ENCODE peak calls at places on chromosomes 3 and 15, in five cellular contexts. N, A, O, Y and B are unnamed samples.

GRCh38 chr15:42749266-42749665 is 12.3 kb upstream of the CDAN1 start:
- DNase-seq in A (no peak), Y (no peak), O (no peak), N (no peak), B (no peak)

GRCh38 chr15:50685191-50685975 is 1.2 kb downstream of the TRPM7 start:
- DNase-seq in O (no peak), A (no peak), N (no peak), Y (no peak), B (no peak)

GRCh38 chr3:193620650-193621049 is 27.6 kb downstream of the OPA1 start:
- DNase-seq in N (no peak), Y (no peak), A (no peak), O (no peak), B (no peak)

GRCh38 chr3:122562923-122563716 is 980 bp downstream of the PARP9 start:
- DNase-seq in Y (no peak), O (no peak), A (no peak), N (no peak), B (no peak)

GRCh38 chr15:49045691-49046112 is 544 bp downstream of the SECISBP2L start:
- DNase-seq in N (no peak), A (no peak), O (peak; percentile 32), Y (peak; percentile 47), B (no peak)

GRCh38 chr3:171349392-171349791 is 110.8 kb downstream of the TNIK start:
- DNase-seq in O (no peak), A (peak; percentile 41), N (no peak), Y (no peak), B (no peak)

GRCh38 chr3:194379231-194379630 is 9.7 kb upstream of the LRRC15 start:
- DNase-seq in A (no peak), Y (no peak), O (no peak), N (no peak), B (no peak)

GRCh38 chr15:67413770-67414429 is 107.0 kb upstream of the C15orf61 start:
- DNase-seq in O (peak; percentile 57), A (peak; percentile 76), Y (no peak), N (no peak), B (peak; percentile 14)